ENCODE peak calls at places on chromosome 19, in ten cellular contexts. V, B, K, Z, N, E, D, I, M and J are unnamed samples.

GRCh38 chr19:41206456-41206855 is 12.6 kb upstream of the AXL start:
- DNase-seq in V (no peak), B (no peak), K (no peak), Z (no peak), N (no peak), E (no peak), D (no peak), I (no peak), M (no peak), J (no peak)

GRCh38 chr19:5287066-5287465 is 53.5 kb downstream of the PTPRS start:
- DNase-seq in V (no peak), B (no peak), K (no peak), Z (no peak), N (no peak), E (no peak), D (no peak), I (no peak), M (peak; percentile 33), J (no peak)

GRCh38 chr19:13748169-13748884 is 16.0 kb upstream of the MRI1 start:
- DNase-seq in V (no peak), B (no peak), K (no peak), Z (peak; percentile 31), N (peak; percentile 10), E (peak; percentile 30), D (no peak), I (peak; percentile 54), M (peak; percentile 25), J (no peak)

GRCh38 chr19:7224205-7224833 is 69.9 kb downstream of the INSR start:
- DNase-seq in V (no peak), B (peak; percentile 74), K (no peak), Z (no peak), N (no peak), E (peak; percentile 26), D (peak; percentile 72), I (no peak), M (peak; percentile 16), J (no peak)

GRCh38 chr19:29439688-29440550 is 85.9 kb upstream of the VSTM2B start:
- DNase-seq in V (no peak), B (no peak), K (no peak), Z (no peak), N (no peak), E (no peak), D (no peak), I (no peak), M (no peak), J (no peak)

GRCh38 chr19:4997297-4997696 is 28.4 kb downstream of the KDM4B start:
- DNase-seq in V (no peak), B (no peak), K (no peak), Z (no peak), N (no peak), E (no peak), D (no peak), I (no peak), M (no peak), J (no peak)

GRCh38 chr19:54339646-54340358 is 840 bp upstream of the LILRA4 start:
- DNase-seq in V (no peak), B (no peak), K (no peak), Z (no peak), N (no peak), E (peak; percentile 45), D (no peak), I (no peak), M (no peak), J (no peak)

GRCh38 chr19:38071647-38072046 is 152.4 kb downstream of the DPF1 start:
- DNase-seq in V (no peak), B (no peak), K (no peak), Z (no peak), N (no peak), E (no peak), D (no peak), I (no peak), M (no peak), J (no peak)

GRCh38 chr19:10136936-10137335 is 17.2 kb upstream of the EIF3G start:
- DNase-seq in V (no peak), B (no peak), K (no peak), Z (no peak), N (no peak), E (no peak), D (no peak), I (no peak), M (no peak), J (no peak)

GRCh38 chr19:4678881-4679379 is 8.8 kb upstream of the MYDGF start:
- DNase-seq in V (peak; percentile 98), B (no peak), K (no peak), Z (peak; percentile 82), N (no peak), E (no peak), D (peak; percentile 47), I (no peak), M (peak; percentile 31), J (no peak)

GRCh38 chr19:49114630-49115363 is 627 bp downstream of the LIN7B start:
- DNase-seq in V (peak; percentile 83), B (peak; percentile 92), K (peak; percentile 56), Z (peak; percentile 93), N (no peak), E (peak; percentile 69), D (peak; percentile 62), I (peak; percentile 32), M (no peak), J (no peak)

GRCh38 chr19:4343056-4343844 is at the start of gene MPND:
- DNase-seq in V (peak; percentile 86), B (peak; percentile 95), K (peak; percentile 87), Z (peak; percentile 96), N (peak; percentile 81), E (peak; percentile 95), D (peak; percentile 93), I (peak; percentile 31), M (peak; percentile 82), J (peak; percentile 92)

GRCh38 chr19:392375-392970 is 16.5 kb downstream of the C2CD4C start:
- DNase-seq in V (no peak), B (peak; percentile 37), K (no peak), Z (no peak), N (no peak), E (peak; percentile 22), D (no peak), I (no peak), M (no peak), J (no peak)
- TF ChIP-seq CTCF in V (no peak), B (no peak), K (no peak), Z (no peak), N (no peak), E (no peak), D (no peak), I (no peak), M (no peak), J (no peak)

DNA sequence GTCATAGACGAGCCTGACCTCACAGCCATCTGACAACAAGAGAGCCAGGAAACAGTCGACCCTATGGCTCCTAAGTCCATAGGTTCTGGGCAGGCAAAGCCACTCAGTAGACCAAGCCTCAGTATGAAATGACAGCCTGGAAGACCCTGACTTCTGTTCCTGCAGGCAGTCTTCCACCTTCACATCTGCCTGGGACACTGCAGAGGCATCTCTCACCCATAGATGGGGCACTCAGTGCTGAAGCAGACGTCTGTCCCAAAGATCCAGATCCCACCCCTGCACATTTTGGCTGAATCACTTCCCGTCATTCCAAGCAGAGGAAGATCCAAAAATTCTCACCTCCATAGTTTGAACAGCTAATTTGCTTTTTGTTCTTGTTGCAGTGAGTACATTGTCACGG is 139.3 kb upstream of the ZNF507 start:
- DNase-seq in V (no peak), B (no peak), K (no peak), Z (no peak), N (no peak), E (no peak), D (no peak), I (no peak), M (no peak), J (peak; percentile 1)
- TF ChIP-seq CTCF in V (peak; percentile 29), B (no peak), K (no peak), Z (no peak), N (no peak), E (no peak), D (no peak), I (no peak), M (no peak), J (no peak)

DNA sequence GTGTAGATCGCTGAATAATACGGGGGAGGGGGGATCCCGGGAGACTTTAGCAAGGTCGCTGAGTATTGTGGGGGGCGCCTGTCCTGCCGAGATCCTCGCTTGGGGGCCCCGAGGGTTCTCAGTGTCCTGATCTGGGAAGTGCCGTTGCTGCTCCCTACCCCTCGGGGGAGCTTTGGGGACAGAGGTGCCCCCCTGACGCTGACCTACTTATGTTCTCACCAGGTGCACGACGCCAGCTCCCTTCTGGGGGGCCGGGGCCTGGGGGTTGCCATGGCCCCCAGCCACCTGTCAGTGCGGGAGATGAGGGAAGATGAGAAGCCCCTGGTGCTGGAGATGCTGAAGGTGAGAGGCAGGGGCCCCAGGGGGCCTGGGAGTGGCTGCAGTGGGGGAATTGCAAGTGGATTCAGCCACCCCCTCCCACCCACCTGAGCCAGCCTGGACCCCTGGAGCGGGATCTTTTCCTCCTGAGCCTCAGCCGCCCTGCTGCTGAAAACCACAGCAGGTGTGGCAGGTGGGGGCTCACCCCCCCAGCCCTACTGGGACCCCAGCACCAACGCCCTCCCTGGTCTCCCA is 537 bp downstream of the NAT14 start:
- DNase-seq in V (no peak), B (peak; percentile 72), K (no peak), Z (no peak), N (no peak), E (peak; percentile 12), D (peak; percentile 40), I (no peak), M (no peak), J (no peak)
- TF ChIP-seq CTCF in V (no peak), B (no peak), K (no peak), Z (no peak), N (no peak), E (no peak), D (no peak), I (peak; percentile 18), M (no peak), J (no peak)

DNA sequence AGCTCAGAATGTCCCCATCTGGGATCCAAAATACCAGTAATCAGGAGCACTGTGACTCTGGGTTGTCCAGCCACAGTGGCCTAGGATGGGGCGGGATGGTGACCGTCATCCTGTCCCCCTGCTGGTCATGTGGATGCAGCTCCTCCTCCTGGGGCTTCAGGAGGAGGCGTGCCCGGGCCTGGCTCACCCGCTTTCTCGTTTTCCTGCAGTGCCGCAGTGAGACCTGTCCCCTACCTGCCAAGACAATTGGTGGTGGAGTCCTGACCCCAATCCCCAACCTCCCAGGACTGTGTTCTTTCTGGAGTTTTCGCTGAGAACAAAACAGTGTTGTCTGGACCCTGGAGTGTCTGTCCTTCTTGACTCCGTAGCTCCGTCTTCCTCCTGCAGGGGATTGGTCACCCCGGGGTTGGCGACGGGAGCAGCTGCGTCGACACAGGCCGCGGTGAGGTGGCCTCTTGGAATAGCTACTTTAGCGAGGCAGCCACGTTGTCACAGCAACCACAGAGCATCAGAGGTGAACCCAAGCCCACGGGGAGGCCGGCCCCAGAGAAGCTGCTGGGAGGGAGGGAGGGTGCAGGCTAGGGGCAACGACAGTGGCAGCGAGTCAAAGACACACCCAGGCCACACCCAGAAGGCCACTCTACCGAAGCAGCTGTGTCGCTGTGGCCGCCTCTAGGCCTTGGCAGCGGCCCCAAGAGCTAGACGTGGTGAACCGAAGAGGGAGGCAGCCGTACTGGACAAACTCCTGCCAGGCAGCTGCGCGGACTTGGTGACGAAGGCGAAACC is 10.1 kb upstream of the EMC10 start:
- DNase-seq in V (peak; percentile 89), B (no peak), K (peak; percentile 22), Z (peak; percentile 82), N (no peak), E (peak; percentile 82), D (no peak), I (peak; percentile 8), M (peak; percentile 29), J (no peak)
- TF ChIP-seq CTCF in V (peak; percentile 74), B (no peak), K (peak; percentile 63), Z (peak; percentile 70), N (no peak), E (no peak), D (no peak), I (peak; percentile 69), M (peak; percentile 49), J (no peak)

GRCh38 chr19:42288881-42289555 is 12.9 kb upstream of the PRR19 start:
- DNase-seq in V (no peak), B (no peak), K (no peak), Z (no peak), N (no peak), E (no peak), D (no peak), I (no peak), M (no peak), J (no peak)
- TF ChIP-seq CTCF in V (no peak), B (no peak), K (no peak), Z (no peak), N (no peak), E (no peak), D (no peak), I (peak; percentile 27), M (no peak), J (no peak)